ENCODE peak calls at places on chromosomes 4 and X, in six cellular contexts. One of them, this sample, is unnamed.

GRCh38 chr4:2497324-2497723 is 28.4 kb downstream of the RNF4 start:
- DNase-seq in MCF 10A: no peak
- DNase-seq in neural progenitor cell: no peak
- DNase-seq in activated CD8-positive, alpha-beta memory T cell treated with anti-CD3 and anti-CD28 coated beads, Interleukin-2, amount 50 U/mL, for 48 hours: no peak
- DNase-seq in ecto neural progenitor cell: no peak
- DNase-seq in prostate gland: no peak
- DNase-seq in this sample: no peak

GRCh38 chrX:2650865-2651264 is 40.2 kb upstream of the CD99 start:
- DNase-seq in ecto neural progenitor cell: no peak
- DNase-seq in activated CD8-positive, alpha-beta memory T cell treated with anti-CD3 and anti-CD28 coated beads, Interleukin-2, amount 50 U/mL, for 48 hours: no peak
- DNase-seq in MCF 10A: no peak
- DNase-seq in neural progenitor cell: no peak
- DNase-seq in prostate gland: no peak
- DNase-seq in this sample: no peak

GRCh38 chr4:29549308-29549707 is 1170.9 kb upstream of the PCDH7 start:
- DNase-seq in neural progenitor cell: no peak
- DNase-seq in activated CD8-positive, alpha-beta memory T cell treated with anti-CD3 and anti-CD28 coated beads, Interleukin-2, amount 50 U/mL, for 48 hours: no peak
- DNase-seq in ecto neural progenitor cell: no peak
- DNase-seq in prostate gland: no peak
- DNase-seq in MCF 10A: peak
- DNase-seq in this sample: no peak

GRCh38 chr4:44674471-44674870 is 3.7 kb upstream of the GUF1 start:
- DNase-seq in prostate gland: no peak
- DNase-seq in activated CD8-positive, alpha-beta memory T cell treated with anti-CD3 and anti-CD28 coated beads, Interleukin-2, amount 50 U/mL, for 48 hours: no peak
- DNase-seq in neural progenitor cell: no peak
- DNase-seq in MCF 10A: no peak
- DNase-seq in ecto neural progenitor cell: no peak
- DNase-seq in this sample: no peak

GRCh38 chr4:171142639-171143038 is 670.6 kb upstream of the GALNTL6 start:
- DNase-seq in activated CD8-positive, alpha-beta memory T cell treated with anti-CD3 and anti-CD28 coated beads, Interleukin-2, amount 50 U/mL, for 48 hours: no peak
- DNase-seq in prostate gland: no peak
- DNase-seq in ecto neural progenitor cell: no peak
- DNase-seq in MCF 10A: no peak
- DNase-seq in neural progenitor cell: no peak
- DNase-seq in this sample: no peak

GRCh38 chr4:91936301-91936700 is 367.5 kb upstream of the GRID2 start:
- DNase-seq in neural progenitor cell: no peak
- DNase-seq in activated CD8-positive, alpha-beta memory T cell treated with anti-CD3 and anti-CD28 coated beads, Interleukin-2, amount 50 U/mL, for 48 hours: no peak
- DNase-seq in MCF 10A: peak
- DNase-seq in ecto neural progenitor cell: no peak
- DNase-seq in prostate gland: no peak
- DNase-seq in this sample: no peak

GRCh38 chrX:119230850-119231249 is 5.2 kb upstream of the PGRMC1 start:
- DNase-seq in prostate gland: no peak
- DNase-seq in ecto neural progenitor cell: no peak
- DNase-seq in MCF 10A: no peak
- DNase-seq in activated CD8-positive, alpha-beta memory T cell treated with anti-CD3 and anti-CD28 coated beads, Interleukin-2, amount 50 U/mL, for 48 hours: no peak
- DNase-seq in neural progenitor cell: no peak
- DNase-seq in this sample: no peak

GRCh38 chrX:11355259-11355909 is 62.2 kb downstream of the AMELX start:
- DNase-seq in prostate gland: no peak
- DNase-seq in activated CD8-positive, alpha-beta memory T cell treated with anti-CD3 and anti-CD28 coated beads, Interleukin-2, amount 50 U/mL, for 48 hours: no peak
- DNase-seq in ecto neural progenitor cell: no peak
- DNase-seq in neural progenitor cell: no peak
- DNase-seq in MCF 10A: no peak
- DNase-seq in this sample: no peak

GRCh38 chrX:44735498-44735897 is 108.3 kb upstream of the DUSP21 start:
- DNase-seq in ecto neural progenitor cell: no peak
- DNase-seq in prostate gland: no peak
- DNase-seq in MCF 10A: no peak
- DNase-seq in neural progenitor cell: no peak
- DNase-seq in activated CD8-positive, alpha-beta memory T cell treated with anti-CD3 and anti-CD28 coated beads, Interleukin-2, amount 50 U/mL, for 48 hours: no peak
- DNase-seq in this sample: no peak

GRCh38 chr4:52157641-52158316 is 106.7 kb downstream of the SPATA18 start:
- DNase-seq in MCF 10A: no peak
- DNase-seq in neural progenitor cell: no peak
- DNase-seq in activated CD8-positive, alpha-beta memory T cell treated with anti-CD3 and anti-CD28 coated beads, Interleukin-2, amount 50 U/mL, for 48 hours: no peak
- DNase-seq in prostate gland: no peak
- DNase-seq in ecto neural progenitor cell: no peak
- DNase-seq in this sample: no peak

GRCh38 chr4:130336585-130337217 is 1240.7 kb downstream of the C4orf33 start:
- DNase-seq in MCF 10A: peak
- DNase-seq in prostate gland: no peak
- DNase-seq in ecto neural progenitor cell: no peak
- DNase-seq in activated CD8-positive, alpha-beta memory T cell treated with anti-CD3 and anti-CD28 coated beads, Interleukin-2, amount 50 U/mL, for 48 hours: no peak
- DNase-seq in neural progenitor cell: peak
- DNase-seq in this sample: no peak

GRCh38 chr4:167168611-167169010 is 65.7 kb downstream of the SPOCK3 start:
- DNase-seq in activated CD8-positive, alpha-beta memory T cell treated with anti-CD3 and anti-CD28 coated beads, Interleukin-2, amount 50 U/mL, for 48 hours: no peak
- DNase-seq in MCF 10A: no peak
- DNase-seq in neural progenitor cell: no peak
- DNase-seq in prostate gland: no peak
- DNase-seq in ecto neural progenitor cell: no peak
- DNase-seq in this sample: no peak

GRCh38 chrX:109830704-109831206 is 97.7 kb upstream of the ACSL4 start:
- DNase-seq in activated CD8-positive, alpha-beta memory T cell treated with anti-CD3 and anti-CD28 coated beads, Interleukin-2, amount 50 U/mL, for 48 hours: no peak
- DNase-seq in ecto neural progenitor cell: no peak
- DNase-seq in MCF 10A: peak
- DNase-seq in prostate gland: no peak
- DNase-seq in neural progenitor cell: no peak
- DNase-seq in this sample: no peak

GRCh38 chrX:103396186-103396585 is 19.8 kb downstream of the BEX3 start:
- DNase-seq in ecto neural progenitor cell: no peak
- DNase-seq in activated CD8-positive, alpha-beta memory T cell treated with anti-CD3 and anti-CD28 coated beads, Interleukin-2, amount 50 U/mL, for 48 hours: no peak
- DNase-seq in neural progenitor cell: no peak
- DNase-seq in MCF 10A: peak
- DNase-seq in prostate gland: no peak
- DNase-seq in this sample: no peak

GRCh38 chrX:105882581-105883275 is 60.4 kb downstream of the NRK start:
- DNase-seq in activated CD8-positive, alpha-beta memory T cell treated with anti-CD3 and anti-CD28 coated beads, Interleukin-2, amount 50 U/mL, for 48 hours: no peak
- DNase-seq in prostate gland: no peak
- DNase-seq in neural progenitor cell: no peak
- DNase-seq in ecto neural progenitor cell: no peak
- DNase-seq in MCF 10A: peak
- DNase-seq in this sample: no peak

GRCh38 chr4:129167640-129168260 is 71.8 kb downstream of the C4orf33 start:
- DNase-seq in prostate gland: no peak
- DNase-seq in ecto neural progenitor cell: peak
- DNase-seq in neural progenitor cell: peak
- DNase-seq in MCF 10A: no peak
- DNase-seq in activated CD8-positive, alpha-beta memory T cell treated with anti-CD3 and anti-CD28 coated beads, Interleukin-2, amount 50 U/mL, for 48 hours: no peak
- DNase-seq in this sample: no peak

GRCh38 chrX:151852294-151852693 is 60.4 kb upstream of the MAGEA4 start:
- DNase-seq in ecto neural progenitor cell: no peak
- DNase-seq in neural progenitor cell: no peak
- DNase-seq in MCF 10A: no peak
- DNase-seq in activated CD8-positive, alpha-beta memory T cell treated with anti-CD3 and anti-CD28 coated beads, Interleukin-2, amount 50 U/mL, for 48 hours: no peak
- DNase-seq in prostate gland: no peak
- DNase-seq in this sample: no peak

GRCh38 chr4:17189322-17189721 is 290.9 kb upstream of the LDB2 start:
- DNase-seq in prostate gland: no peak
- DNase-seq in activated CD8-positive, alpha-beta memory T cell treated with anti-CD3 and anti-CD28 coated beads, Interleukin-2, amount 50 U/mL, for 48 hours: no peak
- DNase-seq in MCF 10A: no peak
- DNase-seq in ecto neural progenitor cell: no peak
- DNase-seq in neural progenitor cell: no peak
- DNase-seq in this sample: no peak

GRCh38 chr4:102541708-102542107 is 40.5 kb downstream of the NFKB1 start:
- DNase-seq in activated CD8-positive, alpha-beta memory T cell treated with anti-CD3 and anti-CD28 coated beads, Interleukin-2, amount 50 U/mL, for 48 hours: no peak
- DNase-seq in neural progenitor cell: peak
- DNase-seq in ecto neural progenitor cell: peak
- DNase-seq in MCF 10A: peak
- DNase-seq in prostate gland: no peak
- DNase-seq in this sample: peak

This sample was measured in upper lobe of left lung.